ENCODE peak calls at places on chromosomes 16 and 17, in nine cellular contexts. D is hypothalamus; W is fibroblast of villous mesenchyme; C is stimulated activated CD8-positive, alpha-beta memory T cell treated with anti-CD3 and anti-CD28 coated beads, Interleukin-15, amount 100 ng/mL, for 1 hour; L is stimulated activated CD4-positive, alpha-beta T cell treated with anti-CD3 and anti-CD28 coated beads, TNF-alpha, amount 100 ng/mL, for 24 hours; M is H9; Q is body of pancreas; K is iPS DF 6.9; V is GM03348. E is an unnamed sample.

GRCh38 chr17:9239821-9240658 is 218.7 kb downstream of the NTN1 start:
- DNase-seq in W (peak; percentile 63), K (no peak), L (peak; percentile 61), C (peak; percentile 27), M (peak; percentile 83), Q (peak; percentile 86), V (peak; percentile 96), D (peak; percentile 61), E (peak; percentile 95)

GRCh38 chr16:82023206-82023605 is 11.8 kb upstream of the HSD17B2 start:
- DNase-seq in L (no peak), W (no peak), V (no peak), K (no peak), M (no peak), D (no peak), Q (no peak), C (no peak), E (no peak)

GRCh38 chr16:67897231-67897630 is 4.2 kb downstream of the PSKH1 start:
- DNase-seq in C (no peak), W (peak; percentile 44), L (no peak), V (no peak), Q (no peak), D (no peak), M (no peak), K (no peak), E (no peak)

GRCh38 chr17:28279411-28279810 is 39.6 kb upstream of the TMEM97 start:
- DNase-seq in W (peak; percentile 7), K (no peak), L (no peak), C (no peak), D (no peak), V (peak; percentile 22), Q (no peak), M (no peak), E (no peak)

GRCh38 chr16:86566601-86566965 is at the start of gene FOXC2:
- DNase-seq in W (peak; percentile 93), Q (peak; percentile 63), V (peak; percentile 94), L (peak; percentile 58), K (no peak), C (no peak), D (no peak), M (peak; percentile 92), E (peak; percentile 97)

GRCh38 chr16:24689128-24689527 is 40.3 kb upstream of the TNRC6A start:
- DNase-seq in K (peak; percentile 27), D (no peak), M (peak; percentile 56), W (peak; percentile 66), C (no peak), Q (no peak), V (peak; percentile 65), L (peak; percentile 13), E (no peak)

GRCh38 chr16:49129935-49130334 is 151.7 kb downstream of the CBLN1 start:
- DNase-seq in Q (no peak), C (no peak), K (no peak), D (no peak), L (no peak), M (no peak), W (no peak), V (no peak), E (no peak)

GRCh38 chr17:59167571-59168001 is 12.0 kb downstream of the PRR11 start:
- DNase-seq in K (no peak), W (no peak), D (no peak), Q (no peak), M (no peak), C (no peak), L (no peak), V (no peak), E (no peak)

GRCh38 chr17:78130439-78131101 is at the start of gene TMC8:
- DNase-seq in K (no peak), V (no peak), D (no peak), C (peak; percentile 53), W (no peak), M (peak; percentile 67), L (peak; percentile 70), Q (no peak), E (no peak)

GRCh38 chr17:1966274-1967086 is 58.7 kb downstream of the RTN4RL1 start:
- DNase-seq in K (no peak), C (no peak), L (no peak), W (no peak), D (no peak), M (no peak), Q (no peak), V (no peak), E (no peak)